ENCODE peak calls at places on chromosomes 12 and 14, in eight cellular contexts. L is IMR-90, C is astrocyte of the cerebellum, G is transverse colon, D is cardiac muscle cell, F is lower leg skin, J is RWPE2, B is H1. I is an unnamed sample.

GRCh38 chr12:104122298-104122697 is 15.7 kb downstream of the NFYB start:
- DNase-seq in L (no peak), C (no peak), G (no peak), D (no peak), F (no peak), J (no peak), B (no peak), I (no peak)

GRCh38 chr12:2354151-2354991 is 301.6 kb downstream of the CACNA1C start:
- DNase-seq in L (no peak), C (peak), G (no peak), D (peak), F (no peak), J (no peak), B (no peak), I (no peak)

GRCh38 chr12:26845984-26846383 is 13.0 kb upstream of the ITPR2 start:
- DNase-seq in L (peak), C (peak), G (no peak), D (peak), F (no peak), J (no peak), B (no peak), I (no peak)

GRCh38 chr12:19830461-19830860 is 391.2 kb downstream of the AEBP2 start:
- DNase-seq in L (no peak), C (no peak), G (no peak), D (no peak), F (no peak), J (no peak), B (no peak), I (no peak)

GRCh38 chr12:33427071-33427470 is 12.5 kb downstream of the SYT10 start:
- DNase-seq in L (no peak), C (no peak), G (no peak), D (peak), F (no peak), J (no peak), B (no peak), I (no peak)

GRCh38 chr12:51898937-51899336 is 8.4 kb upstream of the ACVRL1 start:
- DNase-seq in L (peak), C (no peak), G (no peak), D (no peak), F (peak), J (peak), B (no peak), I (no peak)

GRCh38 chr12:32568241-32568640 is 110.9 kb upstream of the DNM1L start:
- DNase-seq in L (peak), C (peak), G (no peak), D (no peak), F (no peak), J (no peak), B (no peak), I (peak)

GRCh38 chr12:4282892-4283511 is 9.4 kb downstream of the CCND2 start:
- DNase-seq in L (no peak), C (no peak), G (no peak), D (no peak), F (no peak), J (no peak), B (no peak), I (no peak)

GRCh38 chr12:109777544-109777943 is 55.7 kb downstream of the TRPV4 start:
- DNase-seq in L (peak), C (no peak), G (peak), D (peak), F (no peak), J (no peak), B (no peak), I (no peak)

GRCh38 chr12:127277882-127278281 is 989.1 kb upstream of the TMEM132C start:
- DNase-seq in L (no peak), C (no peak), G (no peak), D (no peak), F (peak), J (no peak), B (no peak), I (no peak)

GRCh38 chr12:80142640-80143039 is 43.3 kb downstream of the OTOGL start:
- DNase-seq in L (no peak), C (no peak), G (no peak), D (no peak), F (no peak), J (no peak), B (no peak), I (no peak)

GRCh38 chr14:86915416-86915815 is 1077.6 kb downstream of the GALC start:
- DNase-seq in L (peak), C (peak), G (no peak), D (no peak), F (no peak), J (no peak), B (no peak), I (no peak)

GRCh38 chr12:55830601-55831406 is 1.4 kb upstream of the DNAJC14 start:
- DNase-seq in L (peak), C (no peak), G (peak), D (peak), F (peak), J (no peak), B (no peak), I (no peak)

GRCh38 chr14:72758420-72758819 is 135.5 kb downstream of the DPF3 start:
- DNase-seq in L (no peak), C (no peak), G (no peak), D (no peak), F (no peak), J (no peak), B (no peak), I (no peak)

GRCh38 chr12:65084579-65084978 is 36.5 kb downstream of the WIF1 start:
- DNase-seq in L (no peak), C (peak), G (no peak), D (no peak), F (no peak), J (no peak), B (no peak), I (no peak)

GRCh38 chr14:95523051-95523817 is 6.8 kb upstream of the SYNE3 start:
- DNase-seq in L (peak), C (no peak), G (no peak), D (no peak), F (peak), J (no peak), B (no peak), I (no peak)

GRCh38 chr12:47687636-47688035 is 18.2 kb downstream of the RPAP3 start:
- DNase-seq in L (no peak), C (no peak), G (no peak), D (no peak), F (no peak), J (no peak), B (no peak), I (no peak)

GRCh38 chr12:77189463-77189862 is 124.1 kb upstream of the E2F7 start:
- DNase-seq in L (peak), C (peak), G (no peak), D (no peak), F (no peak), J (no peak), B (no peak), I (no peak)

GRCh38 chr12:84508325-84508861 is 404.2 kb downstream of the SLC6A15 start:
- DNase-seq in L (peak), C (peak), G (no peak), D (no peak), F (no peak), J (no peak), B (no peak), I (peak)

GRCh38 chr12:51349026-51349425 is 2.5 kb upstream of the CELA1 start:
- DNase-seq in L (peak), C (no peak), G (no peak), D (no peak), F (no peak), J (no peak), B (no peak), I (no peak)

GRCh38 chr12:102990419-102990818 is 32.9 kb downstream of the ASCL1 start:
- DNase-seq in L (no peak), C (no peak), G (no peak), D (no peak), F (no peak), J (no peak), B (no peak), I (no peak)

GRCh38 chr14:29757188-29757680 is 170.4 kb downstream of the PRKD1 start:
- DNase-seq in L (no peak), C (no peak), G (no peak), D (no peak), F (no peak), J (no peak), B (no peak), I (no peak)

GRCh38 chr12:30753233-30753632 is 1.5 kb downstream of the CAPRIN2 start:
- DNase-seq in L (peak), C (peak), G (no peak), D (peak), F (no peak), J (no peak), B (no peak), I (no peak)

GRCh38 chr12:53744730-53745129 is 7.0 kb downstream of the CISTR start:
- DNase-seq in L (no peak), C (no peak), G (no peak), D (no peak), F (no peak), J (no peak), B (no peak), I (no peak)

GRCh38 chr12:16086462-16086861 is 175.3 kb downstream of the DERA start:
- DNase-seq in L (no peak), C (no peak), G (no peak), D (no peak), F (no peak), J (no peak), B (no peak), I (no peak)

GRCh38 chr12:16093825-16094224 is 182.7 kb downstream of the DERA start:
- DNase-seq in L (no peak), C (no peak), G (no peak), D (no peak), F (no peak), J (no peak), B (no peak), I (no peak)

GRCh38 chr12:16090974-16091373 is 179.8 kb downstream of the DERA start:
- DNase-seq in L (no peak), C (no peak), G (no peak), D (no peak), F (no peak), J (no peak), B (no peak), I (no peak)

DNA sequence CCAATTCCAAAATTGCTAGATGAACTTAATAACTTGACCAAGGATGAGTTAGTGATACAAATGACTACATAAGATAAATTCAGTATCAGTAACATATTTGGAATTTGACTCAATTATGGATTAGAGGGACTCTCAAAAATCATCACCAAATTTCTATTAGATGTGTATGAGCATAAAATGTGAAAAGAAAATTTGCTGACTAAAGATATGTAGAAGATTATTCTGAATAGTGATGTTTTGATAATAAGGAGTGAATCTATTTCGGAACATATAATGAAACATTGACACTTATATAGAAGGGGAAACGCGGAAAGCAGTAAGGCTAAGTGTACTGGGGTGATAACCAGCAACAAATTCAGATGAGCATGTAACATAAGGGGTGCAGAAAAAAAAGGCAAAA is 177.3 kb downstream of the DERA start:
- DNase-seq in L (no peak), C (no peak), G (no peak), D (no peak), F (no peak), J (no peak), B (no peak), I (no peak)
- H3K4me3 ChIP-seq in L (no peak), C (no peak), G (no peak), D (no peak), F (no peak), J (no peak), B (no peak), I (no peak)

GRCh38 chr12:6582196-6582595 is 14.1 kb upstream of the NOP2 start:
- DNase-seq in L (no peak), C (no peak), G (no peak), D (no peak), F (no peak), J (no peak), B (no peak), I (no peak)
- TF ChIP-seq CTCF in L (no peak), C (peak), G (no peak), D (peak), F (no peak), J (no peak), B (peak), I (peak)

DNA sequence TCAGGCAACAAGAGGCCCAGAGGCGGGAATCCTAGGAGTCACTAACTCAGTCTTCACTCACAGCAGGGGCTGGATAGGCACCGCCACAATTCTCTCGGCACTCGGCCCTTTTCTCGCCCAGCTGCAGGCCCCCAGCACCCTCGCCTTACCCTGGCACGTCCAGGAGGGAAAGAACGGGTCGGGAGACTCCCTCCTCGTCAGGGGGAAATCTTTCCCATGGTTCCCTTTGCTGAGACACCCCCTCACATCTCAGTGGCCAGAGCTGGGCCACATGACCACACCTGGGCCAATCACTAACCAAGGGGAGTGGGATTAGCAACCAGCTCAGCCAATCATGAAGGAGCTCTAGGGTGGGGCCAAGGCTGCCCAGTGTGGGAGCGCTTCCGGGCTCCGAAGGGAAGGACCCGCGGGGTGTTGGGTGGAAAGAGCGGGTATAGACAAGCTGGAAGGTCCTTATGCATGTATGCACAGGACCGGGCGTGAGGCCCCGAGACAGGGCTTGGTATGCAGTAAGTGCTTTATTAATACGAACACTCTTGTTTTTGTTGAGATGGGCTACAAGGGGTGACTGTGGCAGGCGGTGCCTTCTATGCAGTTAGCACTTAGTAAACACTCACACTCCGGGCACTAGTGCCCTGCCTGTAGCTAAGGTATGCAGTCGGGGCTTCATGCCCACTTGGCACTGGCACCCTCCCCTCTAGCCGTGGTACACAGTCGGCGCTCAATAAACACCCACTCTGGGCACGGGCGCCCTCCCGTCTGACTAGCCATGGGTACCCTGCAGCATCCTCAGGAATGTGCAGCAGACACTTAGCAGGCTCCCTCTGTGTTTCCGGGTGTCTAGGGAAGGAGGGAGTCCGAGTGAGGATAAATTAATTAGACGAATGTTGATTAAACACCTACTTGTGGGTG is 40.3 kb downstream of the ADGRD1 start:
- DNase-seq in L (no peak), C (no peak), G (no peak), D (no peak), F (no peak), J (no peak), B (no peak), I (no peak)
- H3K4me3 ChIP-seq in L (no peak), C (no peak), G (no peak), D (no peak), F (no peak), J (no peak), B (no peak), I (no peak)

DNA sequence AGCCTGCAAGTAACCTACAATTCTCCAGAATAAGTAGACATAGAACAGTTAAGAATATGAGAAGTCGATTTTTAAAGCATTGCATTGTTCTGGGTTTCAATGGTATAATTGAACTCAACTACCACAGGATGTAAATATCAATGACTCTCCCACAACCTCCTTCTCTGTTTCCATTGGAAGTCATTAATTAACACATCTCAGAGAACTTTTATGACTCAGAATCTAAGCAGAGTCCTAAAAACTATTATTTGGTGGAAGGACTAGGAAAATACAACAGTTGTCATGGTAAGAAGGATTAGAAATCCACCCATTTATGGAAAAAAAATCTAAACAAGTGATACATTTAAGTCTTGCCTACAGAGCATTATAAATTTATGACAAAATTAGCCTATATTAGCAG is 21.1 kb upstream of the CPNE8 start:
- DNase-seq in L (no peak), C (no peak), G (no peak), D (no peak), F (no peak), J (no peak), B (no peak), I (no peak)
- TF ChIP-seq CTCF in L (no peak), C (no peak), G (no peak), D (no peak), F (no peak), J (no peak), B (no peak), I (no peak)

I was measured in epithelial cell of proximal tubule.